ENCODE peak calls at places on chromosome 16, in six cellular contexts. J, K, S, A, B and P are unnamed samples.

GRCh38 chr16:75461575-75461974 is 2.9 kb downstream of the TMEM170A start:
- DNase-seq in J (no peak), K (no peak), S (no peak), A (no peak), B (no peak), P (no peak)

GRCh38 chr16:2473999-2474876 is 689 bp upstream of the TBC1D24 start:
- DNase-seq in J (no peak), K (peak; percentile 47), S (no peak), A (peak; percentile 85), B (peak; percentile 42), P (no peak)

GRCh38 chr16:73956592-73957495 is 339.8 kb upstream of the PSMD7 start:
- DNase-seq in J (no peak), K (no peak), S (no peak), A (no peak), B (peak; percentile 17), P (no peak)

GRCh38 chr16:47815655-47816054 is 340.1 kb downstream of the ABCC12 start:
- DNase-seq in J (no peak), K (no peak), S (no peak), A (no peak), B (peak; percentile 21), P (no peak)

GRCh38 chr16:4115209-4115940 is 867 bp downstream of the ADCY9 start:
- DNase-seq in J (no peak), K (peak; percentile 15), S (no peak), A (peak; percentile 89), B (peak; percentile 57), P (no peak)

GRCh38 chr16:28166394-28167208 is 45.2 kb downstream of the XPO6 start:
- DNase-seq in J (no peak), K (no peak), S (no peak), A (no peak), B (peak; percentile 85), P (no peak)

GRCh38 chr16:67647111-67647651 is 2.2 kb downstream of the CARMIL2 start:
- DNase-seq in J (no peak), K (no peak), S (no peak), A (peak; percentile 74), B (peak; percentile 52), P (no peak)

GRCh38 chr16:73616186-73616585 is 568.3 kb upstream of the ZFHX3 start:
- DNase-seq in J (no peak), K (no peak), S (no peak), A (no peak), B (no peak), P (no peak)

GRCh38 chr16:86517652-86518258 is 7.4 kb downstream of the FOXF1 start:
- DNase-seq in J (no peak), K (no peak), S (no peak), A (peak; percentile 86), B (peak; percentile 27), P (no peak)

GRCh38 chr16:81604960-81605383 is 160.4 kb downstream of the CMIP start:
- DNase-seq in J (no peak), K (no peak), S (no peak), A (no peak), B (peak; percentile 85), P (no peak)

GRCh38 chr16:66510298-66510697 is 39.6 kb downstream of the TK2 start:
- DNase-seq in J (no peak), K (no peak), S (no peak), A (no peak), B (no peak), P (peak; percentile 63)
- H3K27ac ChIP-seq in J (no peak overlapping the region), K (no peak overlapping the region), S (peak overlapping the region; percentile 74), A (peak overlapping the region; percentile 83), B (no peak overlapping the region), P (peak overlapping the region; percentile 99)

DNA sequence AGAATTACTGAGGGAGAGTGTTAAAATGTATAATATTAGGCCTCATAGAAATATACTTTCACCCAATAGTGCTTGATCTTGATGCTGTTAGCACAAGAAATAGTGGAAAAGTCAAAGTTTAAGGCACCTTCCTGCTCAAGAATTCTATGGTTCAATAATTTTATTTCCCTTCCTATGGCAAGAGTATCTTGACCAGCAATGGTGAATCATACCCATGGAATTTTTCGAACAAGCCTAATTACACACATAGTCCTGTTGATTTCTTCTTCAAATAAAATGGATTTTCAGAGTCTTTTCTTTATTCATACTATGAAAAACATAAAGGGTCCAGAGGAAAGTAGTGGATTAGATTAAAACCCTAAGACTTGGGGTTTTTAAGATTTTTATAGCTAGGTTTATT is 810.6 kb downstream of the CDH11 start:
- DNase-seq in J (no peak), K (no peak), S (no peak), A (no peak), B (no peak), P (no peak)
- H3K9me3 ChIP-seq in J (no peaks in the 10 kb centered on the region), K (no peaks in the 10 kb centered on the region), S (no peaks in the 10 kb centered on the region), A (peaks cover 3% of the 10 kb centered on the region), B (no peaks in the 10 kb centered on the region), P (no peaks in the 10 kb centered on the region)

DNA sequence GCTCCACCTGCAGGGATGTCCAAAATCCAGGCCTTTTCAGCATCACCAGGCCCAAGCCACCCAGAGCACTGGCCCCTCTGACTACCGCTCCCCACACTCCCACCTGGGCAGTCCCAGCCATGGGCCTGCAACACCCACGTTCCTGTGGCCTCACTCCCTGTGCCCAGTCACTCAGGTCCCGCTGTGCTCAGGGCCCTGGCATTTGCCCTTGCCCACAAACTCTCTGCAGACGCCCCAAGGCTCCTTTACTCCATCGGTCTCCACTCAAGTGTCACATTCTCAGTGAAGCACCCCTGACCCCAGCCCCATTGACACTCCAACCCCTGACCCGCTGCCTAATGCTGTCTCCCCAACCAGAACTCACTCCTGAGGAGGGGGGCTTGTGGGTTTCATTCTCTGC is 23.6 kb downstream of the MPG start:
- DNase-seq in J (no peak), K (no peak), S (no peak), A (no peak), B (peak; percentile 30), P (no peak)
- H3K27ac ChIP-seq in J (no peak overlapping the region), K (no peak overlapping the region), S (peak overlapping the region; percentile 70), A (peak overlapping the region; percentile 30), B (no peak overlapping the region), P (peak overlapping the region; percentile 84)

GRCh38 chr16:78990309-78990701 is 610.2 kb downstream of the MAF start:
- DNase-seq in J (no peak), K (no peak), S (no peak), A (no peak), B (no peak), P (no peak)
- H3K9me3 ChIP-seq in J (no peaks in the 10 kb centered on the region), K (no peaks in the 10 kb centered on the region), S (no peaks in the 10 kb centered on the region), A (no peaks in the 10 kb centered on the region), B (no peaks in the 10 kb centered on the region), P (no peaks in the 10 kb centered on the region)

DNA sequence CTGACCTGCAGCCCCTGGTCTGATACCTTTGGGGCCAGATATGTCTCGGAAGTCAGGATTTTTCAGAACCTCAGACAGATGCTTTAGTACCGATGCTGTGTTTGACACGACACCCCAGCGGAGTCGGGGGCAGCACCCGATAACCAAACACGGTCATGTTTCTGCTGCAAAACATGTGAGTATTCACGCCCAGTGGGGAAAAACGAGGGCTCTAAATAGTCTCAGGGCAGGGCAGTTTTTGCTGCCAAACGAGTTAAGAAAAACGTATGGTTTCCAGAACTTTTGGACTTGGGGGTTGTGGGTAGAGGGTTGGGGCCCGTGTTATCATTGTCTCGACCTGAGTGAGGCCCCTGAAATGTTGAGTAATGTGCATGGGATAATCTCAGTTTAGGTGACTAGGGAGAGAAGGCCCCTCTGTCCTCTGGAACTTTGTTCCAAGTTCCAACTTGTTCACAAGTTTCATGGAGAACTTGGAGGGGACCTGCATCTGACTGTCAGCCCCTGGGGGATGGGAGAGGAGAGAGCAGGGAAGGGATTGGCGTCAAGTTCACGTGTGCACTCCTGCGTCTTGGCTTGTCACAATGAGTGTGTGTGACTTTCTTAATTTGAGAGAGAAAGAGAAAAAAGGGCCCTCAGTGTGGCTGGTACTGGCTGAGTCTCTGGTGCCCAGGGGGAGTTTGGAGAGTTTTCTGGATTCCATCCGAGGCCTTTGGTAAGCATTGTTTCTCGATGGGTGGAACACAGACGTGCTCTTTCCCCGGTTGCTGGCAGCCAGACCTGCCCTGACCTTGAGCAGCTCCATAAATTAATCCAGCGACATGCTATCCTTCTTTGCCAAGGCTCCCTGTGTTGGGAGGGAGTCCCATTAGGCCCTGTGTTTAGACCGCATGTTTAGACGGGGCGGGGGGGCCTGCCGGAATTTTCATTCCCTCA is 83.9 kb upstream of the CIBAR2 start:
- DNase-seq in J (no peak), K (no peak), S (no peak), A (no peak), B (no peak), P (no peak)
- H3K27ac ChIP-seq in J (no peak overlapping the region), K (no peak overlapping the region), S (peak overlapping the region; percentile 62), A (peak overlapping the region; percentile 73), B (no peak overlapping the region), P (peak overlapping the region; percentile 61)

DNA sequence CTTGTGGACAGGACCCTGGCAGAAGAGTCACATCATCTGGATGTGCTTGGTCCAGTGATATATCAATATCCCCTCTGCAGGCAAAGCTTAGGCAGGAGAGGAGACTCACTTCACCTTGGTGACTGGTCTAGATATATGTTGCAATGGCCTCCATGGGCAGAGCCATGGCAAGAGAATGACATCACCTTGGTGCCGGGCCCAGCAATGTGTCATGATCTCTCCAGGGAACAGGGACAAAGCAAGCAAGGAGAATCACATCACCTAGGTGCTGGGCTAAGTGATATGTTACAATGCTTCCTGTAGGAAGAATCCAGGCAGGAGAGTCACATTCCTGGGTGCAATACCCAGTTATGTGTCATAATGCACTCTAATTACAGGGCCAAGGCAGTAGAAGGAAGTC is 2106.2 kb downstream of the TP53TG3F start:
- DNase-seq in J (no peak), K (no peak), S (no peak), A (no peak), B (no peak), P (no peak)
- H3K9me3 ChIP-seq in J (peaks cover 98% of the 10 kb centered on the region), K (no peaks in the 10 kb centered on the region), S (no peaks in the 10 kb centered on the region), A (no peaks in the 10 kb centered on the region), B (peaks cover 9% of the 10 kb centered on the region), P (no peaks in the 10 kb centered on the region)